ENCODE peak calls at places on chromosomes 2 and 18, in four cellular contexts. One of them, this sample, is unnamed.

GRCh38 chr2:192146069-192147006 is 48.4 kb downstream of the TMEFF2 start:
- DNase-seq in fibroblast of lung: peak
- DNase-seq in astrocyte of the spinal cord: peak
- DNase-seq in OCI-LY7: no peak
- DNase-seq in this sample: no peak

GRCh38 chr2:10814571-10815331 is 2.2 kb upstream of the PDIA6 start:
- DNase-seq in OCI-LY7: no peak
- DNase-seq in astrocyte of the spinal cord: peak
- DNase-seq in fibroblast of lung: no peak
- DNase-seq in this sample: no peak

GRCh38 chr2:174021056-174021656 is 56.0 kb upstream of the SP3 start:
- DNase-seq in OCI-LY7: no peak
- DNase-seq in astrocyte of the spinal cord: no peak
- DNase-seq in fibroblast of lung: no peak
- DNase-seq in this sample: peak

GRCh38 chr2:170271340-170271739 is 93.4 kb downstream of the MYO3B start:
- DNase-seq in fibroblast of lung: no peak
- DNase-seq in OCI-LY7: no peak
- DNase-seq in astrocyte of the spinal cord: no peak
- DNase-seq in this sample: no peak

GRCh38 chr18:79545714-79546113 is 133.9 kb upstream of the CTDP1 start:
- DNase-seq in astrocyte of the spinal cord: no peak
- DNase-seq in fibroblast of lung: no peak
- DNase-seq in OCI-LY7: no peak
- DNase-seq in this sample: no peak

GRCh38 chr18:54671291-54671881 is 80.3 kb downstream of the DYNAP start:
- DNase-seq in fibroblast of lung: peak
- DNase-seq in OCI-LY7: peak
- DNase-seq in astrocyte of the spinal cord: peak
- DNase-seq in this sample: peak

GRCh38 chr2:216873573-216873972 is 13.7 kb upstream of the TNP1 start:
- DNase-seq in astrocyte of the spinal cord: no peak
- DNase-seq in fibroblast of lung: no peak
- DNase-seq in OCI-LY7: no peak
- DNase-seq in this sample: no peak

GRCh38 chr2:163374282-163374681 is 361.5 kb downstream of the FIGN start:
- DNase-seq in OCI-LY7: no peak
- DNase-seq in astrocyte of the spinal cord: no peak
- DNase-seq in fibroblast of lung: no peak
- DNase-seq in this sample: no peak

GRCh38 chr2:43105586-43106562 is 120.5 kb downstream of the ZFP36L2 start:
- DNase-seq in OCI-LY7: peak
- DNase-seq in fibroblast of lung: peak
- DNase-seq in astrocyte of the spinal cord: no peak
- DNase-seq in this sample: peak

GRCh38 chr2:102110168-102110567 is 32.4 kb upstream of the IL1R1 start:
- DNase-seq in astrocyte of the spinal cord: no peak
- DNase-seq in OCI-LY7: no peak
- DNase-seq in fibroblast of lung: no peak
- DNase-seq in this sample: no peak

GRCh38 chr2:47067788-47068407 is 87.2 kb downstream of the STPG4 start:
- DNase-seq in fibroblast of lung: no peak
- DNase-seq in OCI-LY7: no peak
- DNase-seq in astrocyte of the spinal cord: no peak
- DNase-seq in this sample: no peak

GRCh38 chr2:124530203-124530602 is 505.1 kb downstream of the CNTNAP5 start:
- DNase-seq in astrocyte of the spinal cord: no peak
- DNase-seq in OCI-LY7: no peak
- DNase-seq in fibroblast of lung: no peak
- DNase-seq in this sample: no peak

GRCh38 chr2:105317937-105318336 is 11.6 kb downstream of the TGFBRAP1 start:
- DNase-seq in fibroblast of lung: no peak
- DNase-seq in astrocyte of the spinal cord: no peak
- DNase-seq in OCI-LY7: no peak
- DNase-seq in this sample: no peak

GRCh38 chr18:37889963-37890362 is 324.4 kb upstream of the CELF4 start:
- DNase-seq in astrocyte of the spinal cord: no peak
- DNase-seq in OCI-LY7: no peak
- DNase-seq in fibroblast of lung: no peak
- DNase-seq in this sample: no peak

GRCh38 chr2:200411831-200412230 is 98.0 kb downstream of the KCTD18 start:
- DNase-seq in OCI-LY7: no peak
- DNase-seq in astrocyte of the spinal cord: no peak
- DNase-seq in fibroblast of lung: peak
- DNase-seq in this sample: no peak

GRCh38 chr2:113078350-113078839 is 10.6 kb downstream of the IL1F10 start:
- DNase-seq in astrocyte of the spinal cord: no peak
- DNase-seq in OCI-LY7: no peak
- DNase-seq in fibroblast of lung: no peak
- DNase-seq in this sample: no peak

GRCh38 chr18:46133534-46133933 is 29.3 kb downstream of the HAUS1 start:
- DNase-seq in fibroblast of lung: no peak
- DNase-seq in OCI-LY7: no peak
- DNase-seq in astrocyte of the spinal cord: no peak
- DNase-seq in this sample: no peak

GRCh38 chr2:121705958-121706357 is 30.7 kb downstream of the NIFK start:
- DNase-seq in fibroblast of lung: no peak
- DNase-seq in astrocyte of the spinal cord: no peak
- DNase-seq in OCI-LY7: no peak
- DNase-seq in this sample: no peak

GRCh38 chr18:48769006-48769646 is 181.6 kb downstream of the SMAD7 start:
- DNase-seq in OCI-LY7: no peak
- DNase-seq in astrocyte of the spinal cord: no peak
- DNase-seq in fibroblast of lung: no peak
- DNase-seq in this sample: no peak
- TF ChIP-seq CTCF in OCI-LY7: no peak
- TF ChIP-seq CTCF in astrocyte of the spinal cord: peak
- TF ChIP-seq CTCF in fibroblast of lung: no peak
- TF ChIP-seq CTCF in this sample: no peak

GRCh38 chr2:28523873-28524272 is 28.0 kb downstream of the PLB1 start:
- DNase-seq in OCI-LY7: no peak
- DNase-seq in astrocyte of the spinal cord: no peak
- DNase-seq in fibroblast of lung: no peak
- DNase-seq in this sample: no peak

GRCh38 chr2:28526733-28527132 is 30.9 kb downstream of the PLB1 start:
- DNase-seq in OCI-LY7: no peak
- DNase-seq in fibroblast of lung: no peak
- DNase-seq in astrocyte of the spinal cord: no peak
- DNase-seq in this sample: no peak

GRCh38 chr2:28528206-28528605 is 32.3 kb downstream of the PLB1 start:
- DNase-seq in OCI-LY7: no peak
- DNase-seq in fibroblast of lung: no peak
- DNase-seq in astrocyte of the spinal cord: no peak
- DNase-seq in this sample: no peak

GRCh38 chr2:28525481-28525880 is 29.6 kb downstream of the PLB1 start:
- DNase-seq in OCI-LY7: no peak
- DNase-seq in fibroblast of lung: no peak
- DNase-seq in astrocyte of the spinal cord: no peak
- DNase-seq in this sample: no peak

DNA sequence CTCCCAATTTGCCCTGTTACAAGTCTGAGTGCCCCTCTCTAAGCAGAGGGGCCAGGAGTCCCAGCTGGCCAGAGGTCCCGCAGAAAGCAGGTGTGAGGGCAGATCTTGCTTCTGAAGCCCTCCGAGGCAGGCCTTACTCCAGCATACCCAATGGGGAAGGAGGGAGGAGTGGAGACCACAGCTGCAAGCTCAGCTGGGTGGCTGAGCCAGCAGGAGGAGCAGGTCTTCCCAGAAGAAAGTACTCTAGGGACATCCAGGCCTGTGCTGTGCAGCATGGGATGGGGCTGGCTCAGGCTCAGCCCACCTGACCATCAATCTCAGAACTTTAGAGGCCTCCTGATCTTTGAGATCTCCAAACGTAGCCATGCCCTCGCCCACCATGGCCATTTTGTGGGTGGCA is 31.3 kb downstream of the PLB1 start:
- DNase-seq in OCI-LY7: no peak
- DNase-seq in astrocyte of the spinal cord: no peak
- DNase-seq in fibroblast of lung: no peak
- DNase-seq in this sample: no peak
- TF ChIP-seq CTCF in OCI-LY7: no peak
- TF ChIP-seq CTCF in astrocyte of the spinal cord: no peak
- TF ChIP-seq CTCF in fibroblast of lung: no peak
- TF ChIP-seq CTCF in this sample: no peak

DNA sequence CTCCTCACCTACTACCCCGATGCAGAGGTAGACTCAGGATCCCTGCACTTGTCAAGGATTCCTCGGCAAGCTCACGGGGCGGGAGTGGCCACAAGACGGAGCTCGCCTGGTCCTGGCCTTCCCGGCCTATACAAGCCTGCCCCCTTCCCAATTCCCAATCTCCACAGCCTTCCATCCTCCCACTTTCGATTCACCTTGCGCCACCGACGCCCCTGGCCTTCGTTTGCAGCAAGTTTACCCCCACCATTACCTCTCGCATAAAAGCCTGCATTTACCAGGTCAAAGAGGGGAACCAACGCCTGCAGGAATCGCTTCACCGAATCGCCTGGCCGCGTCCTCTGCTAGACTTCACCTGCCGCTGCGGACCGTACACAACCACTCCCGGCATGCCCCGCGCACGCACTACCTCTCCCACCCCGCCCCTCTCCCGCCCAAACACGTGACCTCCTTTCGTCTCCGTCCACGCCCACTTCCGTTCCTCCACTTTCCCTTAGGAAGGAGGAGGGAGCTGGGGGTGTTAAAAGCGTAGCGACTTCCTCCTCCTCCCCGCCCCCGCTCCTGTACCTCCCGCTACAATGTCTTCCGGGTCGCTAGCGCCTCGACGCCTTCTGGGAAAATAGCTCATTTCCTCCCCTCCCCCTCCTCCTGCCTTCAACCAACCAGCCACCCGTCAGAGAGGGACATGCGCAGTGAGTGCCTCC is at the start of gene ORC4:
- DNase-seq in OCI-LY7: peak
- DNase-seq in fibroblast of lung: peak
- DNase-seq in astrocyte of the spinal cord: peak
- DNase-seq in this sample: peak
- TF ChIP-seq CTCF in OCI-LY7: peak
- TF ChIP-seq CTCF in fibroblast of lung: peak
- TF ChIP-seq CTCF in astrocyte of the spinal cord: peak
- TF ChIP-seq CTCF in this sample: peak

DNA sequence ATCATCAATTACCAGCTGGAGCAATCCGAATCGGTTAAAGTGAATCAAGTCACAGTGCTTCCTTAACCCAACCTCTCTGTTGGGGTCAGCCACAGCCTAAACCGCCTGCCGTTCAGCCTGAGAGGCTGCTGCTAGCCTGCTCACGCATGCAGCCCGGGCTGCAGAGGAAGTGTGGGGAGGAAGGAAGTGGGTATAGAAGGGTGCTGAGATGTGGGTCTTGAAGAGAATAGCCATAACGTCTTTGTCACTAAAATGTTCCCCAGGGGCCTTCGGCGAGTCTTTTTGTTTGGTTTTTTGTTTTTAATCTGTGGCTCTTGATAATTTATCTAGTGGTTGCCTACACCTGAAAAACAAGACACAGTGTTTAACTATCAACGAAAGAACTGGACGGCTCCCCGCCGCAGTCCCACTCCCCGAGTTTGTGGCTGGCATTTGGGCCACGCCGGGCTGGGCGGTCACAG is 496 bp upstream of the ITGA4 start:
- DNase-seq in astrocyte of the spinal cord: no peak
- DNase-seq in fibroblast of lung: peak
- DNase-seq in OCI-LY7: peak
- DNase-seq in this sample: peak
- TF ChIP-seq CTCF in astrocyte of the spinal cord: no peak
- TF ChIP-seq CTCF in fibroblast of lung: no peak
- TF ChIP-seq CTCF in OCI-LY7: no peak
- TF ChIP-seq CTCF in this sample: no peak

GRCh38 chr2:63942788-63943187 is 76.4 kb downstream of the VPS54 start:
- DNase-seq in OCI-LY7: no peak
- DNase-seq in astrocyte of the spinal cord: no peak
- DNase-seq in fibroblast of lung: no peak
- DNase-seq in this sample: no peak
- TF ChIP-seq CTCF in OCI-LY7: no peak
- TF ChIP-seq CTCF in astrocyte of the spinal cord: no peak
- TF ChIP-seq CTCF in fibroblast of lung: no peak
- TF ChIP-seq CTCF in this sample: no peak

GRCh38 chr2:127255721-127256120 is 35.6 kb upstream of the CYP27C1 start:
- DNase-seq in fibroblast of lung: no peak
- DNase-seq in OCI-LY7: no peak
- DNase-seq in astrocyte of the spinal cord: no peak
- DNase-seq in this sample: no peak

GRCh38 chr2:127256866-127257265 is 36.8 kb upstream of the CYP27C1 start:
- DNase-seq in OCI-LY7: no peak
- DNase-seq in astrocyte of the spinal cord: no peak
- DNase-seq in fibroblast of lung: no peak
- DNase-seq in this sample: no peak

GRCh38 chr2:127261835-127262234 is 32.1 kb downstream of the ERCC3 start:
- DNase-seq in fibroblast of lung: peak
- DNase-seq in OCI-LY7: no peak
- DNase-seq in astrocyte of the spinal cord: peak
- DNase-seq in this sample: no peak

GRCh38 chr2:127256381-127256780 is 36.3 kb upstream of the CYP27C1 start:
- DNase-seq in astrocyte of the spinal cord: no peak
- DNase-seq in fibroblast of lung: no peak
- DNase-seq in OCI-LY7: no peak
- DNase-seq in this sample: no peak

DNA sequence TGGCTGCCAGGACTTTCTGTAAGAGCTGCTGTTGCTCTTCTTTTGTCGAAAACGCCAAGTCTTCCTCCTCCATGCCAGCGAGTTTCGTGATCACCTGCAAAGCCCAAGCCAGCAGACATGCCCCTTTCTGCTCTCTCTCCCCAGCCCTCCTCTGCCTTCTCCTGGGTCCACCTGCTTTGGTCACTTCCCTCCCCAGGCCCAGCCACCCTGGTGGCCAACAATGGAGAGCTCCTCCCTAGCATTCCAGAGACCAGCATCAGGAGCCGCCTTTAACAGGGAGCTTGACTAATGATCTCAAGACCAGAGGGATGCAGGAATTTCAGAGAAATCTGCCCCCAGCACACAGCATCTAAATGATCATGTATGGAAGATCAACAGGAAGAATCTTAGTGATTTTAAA is 34.6 kb downstream of the ERCC3 start:
- DNase-seq in astrocyte of the spinal cord: no peak
- DNase-seq in fibroblast of lung: no peak
- DNase-seq in OCI-LY7: no peak
- DNase-seq in this sample: no peak
- TF ChIP-seq CTCF in astrocyte of the spinal cord: no peak
- TF ChIP-seq CTCF in fibroblast of lung: no peak
- TF ChIP-seq CTCF in OCI-LY7: no peak
- TF ChIP-seq CTCF in this sample: no peak